ENCODE peak calls at places on chromosome 12, in eight cellular contexts. One of them, this sample, is unnamed.

GRCh38 chr12:51531982-51532497 is 59.0 kb upstream of the SCN8A start:
- DNase-seq in adrenal gland: peak; percentile 84
- DNase-seq in H7: peak; percentile 84
- DNase-seq in BJ: no peak
- DNase-seq in H9: peak; percentile 95
- DNase-seq in K562: peak; percentile 80
- DNase-seq in neuronal stem cell: peak; percentile 79
- DNase-seq in psoas muscle: peak; percentile 74
- DNase-seq in this sample: peak; percentile 75

GRCh38 chr12:30862486-30862885 is 64.1 kb upstream of the TSPAN11 start:
- DNase-seq in adrenal gland: peak; percentile 30
- DNase-seq in H7: no peak
- DNase-seq in BJ: no peak
- DNase-seq in H9: no peak
- DNase-seq in K562: no peak
- DNase-seq in neuronal stem cell: no peak
- DNase-seq in psoas muscle: no peak
- DNase-seq in this sample: no peak

GRCh38 chr12:39451977-39452376 is 9.1 kb upstream of the KIF21A start:
- DNase-seq in adrenal gland: no peak
- DNase-seq in H7: peak; percentile 7
- DNase-seq in BJ: no peak
- DNase-seq in H9: no peak
- DNase-seq in K562: no peak
- DNase-seq in neuronal stem cell: no peak
- DNase-seq in psoas muscle: no peak
- DNase-seq in this sample: peak; percentile 57

GRCh38 chr12:1391722-1392121 is 202.7 kb downstream of the FBXL14 start:
- DNase-seq in adrenal gland: no peak
- DNase-seq in H7: peak; percentile 20
- DNase-seq in BJ: no peak
- DNase-seq in H9: peak; percentile 46
- DNase-seq in K562: no peak
- DNase-seq in neuronal stem cell: no peak
- DNase-seq in psoas muscle: no peak
- DNase-seq in this sample: no peak

GRCh38 chr12:9041321-9041720 is 52.0 kb downstream of the KLRG1 start:
- DNase-seq in adrenal gland: peak; percentile 68
- DNase-seq in H7: no peak
- DNase-seq in BJ: no peak
- DNase-seq in H9: no peak
- DNase-seq in K562: no peak
- DNase-seq in neuronal stem cell: no peak
- DNase-seq in psoas muscle: no peak
- DNase-seq in this sample: no peak

GRCh38 chr12:88985011-88985410 is 367.3 kb downstream of the DUSP6 start:
- DNase-seq in adrenal gland: no peak
- DNase-seq in H7: no peak
- DNase-seq in BJ: no peak
- DNase-seq in H9: no peak
- DNase-seq in K562: no peak
- DNase-seq in neuronal stem cell: no peak
- DNase-seq in psoas muscle: no peak
- DNase-seq in this sample: no peak

GRCh38 chr12:4148418-4149056 is 125.0 kb upstream of the CCND2 start:
- DNase-seq in adrenal gland: peak; percentile 61
- DNase-seq in H7: no peak
- DNase-seq in BJ: no peak
- DNase-seq in H9: no peak
- DNase-seq in K562: no peak
- DNase-seq in neuronal stem cell: no peak
- DNase-seq in psoas muscle: peak; percentile 74
- DNase-seq in this sample: no peak

GRCh38 chr12:29782285-29782820 is 1.4 kb downstream of the TMTC1 start:
- DNase-seq in adrenal gland: no peak
- DNase-seq in H7: peak; percentile 33
- DNase-seq in BJ: peak; percentile 22
- DNase-seq in H9: no peak
- DNase-seq in K562: no peak
- DNase-seq in neuronal stem cell: no peak
- DNase-seq in psoas muscle: no peak
- DNase-seq in this sample: peak; percentile 33

GRCh38 chr12:29216266-29216665 is 67.2 kb downstream of the FAR2 start:
- DNase-seq in adrenal gland: no peak
- DNase-seq in H7: no peak
- DNase-seq in BJ: no peak
- DNase-seq in H9: no peak
- DNase-seq in K562: no peak
- DNase-seq in neuronal stem cell: no peak
- DNase-seq in psoas muscle: no peak
- DNase-seq in this sample: no peak

GRCh38 chr12:132494294-132495164 is 4.6 kb downstream of the FBRSL1 start:
- DNase-seq in adrenal gland: no peak
- DNase-seq in H7: no peak
- DNase-seq in BJ: no peak
- DNase-seq in H9: no peak
- DNase-seq in K562: peak; percentile 72
- DNase-seq in neuronal stem cell: no peak
- DNase-seq in psoas muscle: no peak
- DNase-seq in this sample: no peak

GRCh38 chr12:75658826-75659823 is 147.7 kb upstream of the KRR1 start:
- DNase-seq in adrenal gland: no peak
- DNase-seq in H7: no peak
- DNase-seq in BJ: peak; percentile 35
- DNase-seq in H9: no peak
- DNase-seq in K562: no peak
- DNase-seq in neuronal stem cell: no peak
- DNase-seq in psoas muscle: no peak
- DNase-seq in this sample: no peak

GRCh38 chr12:27186240-27186839 is 57.7 kb upstream of the STK38L start:
- DNase-seq in adrenal gland: no peak
- DNase-seq in H7: no peak
- DNase-seq in BJ: no peak
- DNase-seq in H9: no peak
- DNase-seq in K562: no peak
- DNase-seq in neuronal stem cell: no peak
- DNase-seq in psoas muscle: no peak
- DNase-seq in this sample: no peak

GRCh38 chr12:130485291-130486145 is 147.8 kb downstream of the PIWIL1 start:
- DNase-seq in adrenal gland: no peak
- DNase-seq in H7: no peak
- DNase-seq in BJ: no peak
- DNase-seq in H9: no peak
- DNase-seq in K562: no peak
- DNase-seq in neuronal stem cell: no peak
- DNase-seq in psoas muscle: no peak
- DNase-seq in this sample: no peak

GRCh38 chr12:126157575-126157966 is 1092.3 kb downstream of the AACS start:
- DNase-seq in adrenal gland: no peak
- DNase-seq in H7: no peak
- DNase-seq in BJ: no peak
- DNase-seq in H9: no peak
- DNase-seq in K562: no peak
- DNase-seq in neuronal stem cell: no peak
- DNase-seq in psoas muscle: no peak
- DNase-seq in this sample: no peak

GRCh38 chr12:117967512-117967911 is 1.3 kb downstream of the KSR2 start:
- DNase-seq in adrenal gland: no peak
- DNase-seq in H7: peak; percentile 30
- DNase-seq in BJ: no peak
- DNase-seq in H9: peak; percentile 35
- DNase-seq in K562: no peak
- DNase-seq in neuronal stem cell: no peak
- DNase-seq in psoas muscle: no peak
- DNase-seq in this sample: no peak

GRCh38 chr12:117967043-117967442 is 1.7 kb downstream of the KSR2 start:
- DNase-seq in adrenal gland: no peak
- DNase-seq in H7: no peak
- DNase-seq in BJ: no peak
- DNase-seq in H9: no peak
- DNase-seq in K562: no peak
- DNase-seq in neuronal stem cell: no peak
- DNase-seq in psoas muscle: no peak
- DNase-seq in this sample: no peak

GRCh38 chr12:117968826-117969659 is at the start of gene KSR2:
- DNase-seq in adrenal gland: peak; percentile 20
- DNase-seq in H7: peak; percentile 97
- DNase-seq in BJ: no peak
- DNase-seq in H9: peak; percentile 96
- DNase-seq in K562: peak; percentile 26
- DNase-seq in neuronal stem cell: peak; percentile 84
- DNase-seq in psoas muscle: no peak
- DNase-seq in this sample: peak; percentile 19

GRCh38 chr12:117966511-117966910 is 2.3 kb downstream of the KSR2 start:
- DNase-seq in adrenal gland: no peak
- DNase-seq in H7: no peak
- DNase-seq in BJ: no peak
- DNase-seq in H9: no peak
- DNase-seq in K562: no peak
- DNase-seq in neuronal stem cell: no peak
- DNase-seq in psoas muscle: no peak
- DNase-seq in this sample: no peak

GRCh38 chr12:117968084-117968789 is 553 bp downstream of the KSR2 start:
- DNase-seq in adrenal gland: no peak
- DNase-seq in H7: peak; percentile 28
- DNase-seq in BJ: no peak
- DNase-seq in H9: peak; percentile 31
- DNase-seq in K562: no peak
- DNase-seq in neuronal stem cell: no peak
- DNase-seq in psoas muscle: no peak
- DNase-seq in this sample: no peak
- H3K27me3 ChIP-seq in adrenal gland: peaks cover 20% of the 10 kb centered on the region
- H3K27me3 ChIP-seq in H7: peaks cover 25% of the 10 kb centered on the region
- H3K27me3 ChIP-seq in BJ: peaks cover 9% of the 10 kb centered on the region
- H3K27me3 ChIP-seq in H9: no peaks in the 10 kb centered on the region
- H3K27me3 ChIP-seq in K562: peaks cover 54% of the 10 kb centered on the region
- H3K27me3 ChIP-seq in neuronal stem cell: peaks cover 16% of the 10 kb centered on the region
- H3K27me3 ChIP-seq in psoas muscle: peaks cover 55% of the 10 kb centered on the region
- H3K27me3 ChIP-seq in this sample: peaks cover 20% of the 10 kb centered on the region

DNA sequence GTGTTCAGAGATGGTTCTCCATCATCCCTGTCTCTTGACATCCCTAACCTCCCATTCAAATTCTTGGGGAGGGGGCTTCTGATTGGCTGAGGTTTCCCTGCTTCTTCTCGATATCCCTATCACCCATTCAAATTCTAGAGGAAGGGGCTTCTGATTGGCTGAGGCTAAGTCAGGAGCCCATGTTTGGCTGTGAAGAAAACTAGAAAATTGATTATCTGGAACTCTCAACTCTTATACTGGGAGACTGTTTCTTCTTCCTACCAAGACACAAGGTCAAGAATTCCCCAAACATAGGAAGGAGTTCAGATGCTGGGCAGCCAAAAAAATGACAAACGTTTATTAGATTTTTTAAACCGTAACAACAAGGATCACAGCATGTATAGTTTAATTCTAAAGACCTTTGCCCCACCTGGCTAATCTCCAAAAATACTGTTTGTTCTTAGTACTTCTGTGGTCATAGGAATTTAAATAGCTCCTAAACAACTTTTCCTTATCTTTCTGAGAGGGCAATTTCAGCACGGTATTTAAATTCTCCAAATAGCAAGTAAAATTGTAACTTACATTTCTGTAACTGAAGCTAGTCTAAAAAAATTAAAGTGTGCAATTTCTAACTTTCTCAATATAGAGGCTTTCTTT is 26.4 kb downstream of the SPIC start:
- DNase-seq in adrenal gland: no peak
- DNase-seq in H7: no peak
- DNase-seq in BJ: no peak
- DNase-seq in H9: no peak
- DNase-seq in K562: no peak
- DNase-seq in neuronal stem cell: no peak
- DNase-seq in psoas muscle: no peak
- DNase-seq in this sample: no peak
- H3K27me3 ChIP-seq in adrenal gland: no peaks in the 10 kb centered on the region
- H3K27me3 ChIP-seq in H7: no peaks in the 10 kb centered on the region
- H3K27me3 ChIP-seq in BJ: no peaks in the 10 kb centered on the region
- H3K27me3 ChIP-seq in H9: no peaks in the 10 kb centered on the region
- H3K27me3 ChIP-seq in K562: no peaks in the 10 kb centered on the region
- H3K27me3 ChIP-seq in neuronal stem cell: no peaks in the 10 kb centered on the region
- H3K27me3 ChIP-seq in psoas muscle: no peaks in the 10 kb centered on the region
- H3K27me3 ChIP-seq in this sample: peaks cover 4% of the 10 kb centered on the region

GRCh38 chr12:53935562-53936341 is 2.9 kb upstream of the HOXC13 start:
- DNase-seq in adrenal gland: no peak
- DNase-seq in H7: peak; percentile 56
- DNase-seq in BJ: no peak
- DNase-seq in H9: no peak
- DNase-seq in K562: no peak
- DNase-seq in neuronal stem cell: no peak
- DNase-seq in psoas muscle: no peak
- DNase-seq in this sample: no peak
- H3K27me3 ChIP-seq in adrenal gland: peaks cover 94% of the 10 kb centered on the region
- H3K27me3 ChIP-seq in H7: peaks cover 100% of the 10 kb centered on the region
- H3K27me3 ChIP-seq in BJ: peaks cover 81% of the 10 kb centered on the region
- H3K27me3 ChIP-seq in H9: peaks cover 92% of the 10 kb centered on the region
- H3K27me3 ChIP-seq in K562: peaks cover 68% of the 10 kb centered on the region
- H3K27me3 ChIP-seq in neuronal stem cell: peaks cover 98% of the 10 kb centered on the region
- H3K27me3 ChIP-seq in psoas muscle: peaks cover 100% of the 10 kb centered on the region
- H3K27me3 ChIP-seq in this sample: peaks cover 35% of the 10 kb centered on the region

DNA sequence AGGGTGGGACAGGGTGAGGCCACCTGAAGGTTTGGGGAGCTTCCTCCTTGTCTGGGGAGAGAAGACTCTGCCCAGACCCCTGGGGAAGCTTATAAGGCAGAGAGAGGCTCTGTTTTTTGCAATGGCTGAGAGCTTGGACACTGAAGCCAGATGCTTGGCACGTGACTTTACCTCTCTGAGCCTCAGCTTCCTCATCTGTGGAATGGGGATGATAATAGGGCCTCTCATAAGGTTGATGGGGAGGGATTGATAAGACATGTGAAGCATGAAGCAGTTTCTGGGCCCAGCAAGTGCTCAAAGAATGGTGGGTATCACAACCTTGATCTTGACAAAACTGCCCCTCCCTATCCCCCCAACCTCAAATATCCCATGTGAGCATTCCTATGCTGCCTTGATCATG is 195.4 kb upstream of the LHX5 start:
- DNase-seq in adrenal gland: no peak
- DNase-seq in H7: no peak
- DNase-seq in BJ: no peak
- DNase-seq in H9: no peak
- DNase-seq in K562: no peak
- DNase-seq in neuronal stem cell: no peak
- DNase-seq in psoas muscle: no peak
- DNase-seq in this sample: no peak
- H3K27me3 ChIP-seq in adrenal gland: peaks cover 34% of the 10 kb centered on the region
- H3K27me3 ChIP-seq in H7: no peaks in the 10 kb centered on the region
- H3K27me3 ChIP-seq in BJ: peaks cover 14% of the 10 kb centered on the region
- H3K27me3 ChIP-seq in H9: no peaks in the 10 kb centered on the region
- H3K27me3 ChIP-seq in K562: peaks cover 39% of the 10 kb centered on the region
- H3K27me3 ChIP-seq in neuronal stem cell: no peaks in the 10 kb centered on the region
- H3K27me3 ChIP-seq in psoas muscle: peaks cover 38% of the 10 kb centered on the region
- H3K27me3 ChIP-seq in this sample: no peaks in the 10 kb centered on the region

This sample was measured in HAP-1.